ENCODE peak calls at places on chromosome 15, in five cellular contexts. W is AG04450, C is foreskin keratinocyte, L is substantia nigra, X is cardiac muscle cell. E is an unnamed sample.

GRCh38 chr15:77546050-77546501 is 86.6 kb downstream of the LINGO1 start:
- DNase-seq in X (peak), W (peak), C (peak), L (no peak), E (peak)

GRCh38 chr15:88015228-88015860 is 241.2 kb downstream of the NTRK3 start:
- DNase-seq in W (no peak), L (no peak), C (no peak), X (peak), E (no peak)

GRCh38 chr15:80949756-80950155 is 39.9 kb downstream of the MESD start:
- DNase-seq in C (no peak), X (no peak), L (no peak), W (no peak), E (no peak)

GRCh38 chr15:84764989-84765388 is 16.6 kb downstream of the ZNF592 start:
- DNase-seq in L (no peak), W (no peak), C (no peak), X (no peak), E (no peak)

GRCh38 chr15:78101423-78102105 is 9.2 kb downstream of the SH2D7 start:
- DNase-seq in C (no peak), W (no peak), L (no peak), X (no peak), E (no peak)

GRCh38 chr15:92449476-92449875 is 55.8 kb downstream of the ST8SIA2 start:
- DNase-seq in C (peak), X (no peak), W (no peak), L (no peak), E (no peak)

GRCh38 chr15:78988361-78988911 is 43.6 kb upstream of the CTSH start:
- DNase-seq in W (peak), X (no peak), C (peak), L (peak), E (peak)

GRCh38 chr15:77347197-77347596 is 72.7 kb downstream of the PEAK1 start:
- DNase-seq in X (no peak), W (no peak), C (no peak), L (no peak), E (no peak)

GRCh38 chr15:75751116-75751875 is 38.6 kb upstream of the CSPG4 start:
- DNase-seq in X (no peak), L (no peak), W (no peak), C (no peak), E (no peak)

GRCh38 chr15:67185621-67186225 is 68.7 kb downstream of the AAGAB start:
- DNase-seq in W (no peak), L (no peak), C (no peak), X (no peak), E (no peak)

GRCh38 chr15:75425966-75426500 is 25.5 kb downstream of the SIN3A start:
- DNase-seq in L (no peak), X (no peak), C (no peak), W (no peak), E (no peak)

GRCh38 chr15:46441294-46442062 is 806.6 kb downstream of the SQOR start:
- DNase-seq in C (peak), X (peak), L (no peak), W (no peak), E (peak)

GRCh38 chr15:25175033-25175788 is 220.4 kb downstream of the SNRPN start:
- DNase-seq in X (no peak), L (no peak), W (no peak), C (no peak), E (no peak)

GRCh38 chr15:75843618-75844610 is 667 bp downstream of the UBE2Q2 start:
- DNase-seq in X (peak), L (peak), C (peak), W (no peak), E (peak)

GRCh38 chr15:28984421-28985375 is 98.9 kb downstream of the APBA2 start:
- DNase-seq in W (peak), X (peak), C (no peak), L (peak), E (peak)

GRCh38 chr15:31267161-31268107 is 59.2 kb upstream of the KLF13 start:
- DNase-seq in C (no peak), L (no peak), X (no peak), W (no peak), E (peak)

GRCh38 chr15:95208988-95209387 is 977.6 kb downstream of the MCTP2 start:
- DNase-seq in L (no peak), C (no peak), X (no peak), W (no peak), E (no peak)

GRCh38 chr15:43230640-43231115 is 9.9 kb upstream of the EPB42 start:
- DNase-seq in C (no peak), W (no peak), L (no peak), X (no peak), E (no peak)

GRCh38 chr15:37028609-37029287 is 71.6 kb downstream of the MEIS2 start:
- DNase-seq in L (no peak), X (no peak), W (no peak), C (no peak), E (no peak)

GRCh38 chr15:45200799-45201556 is 13.2 kb upstream of the SHF start:
- DNase-seq in C (peak), L (peak), W (peak), X (peak), E (peak)

GRCh38 chr15:85723960-85724945 is 70.5 kb downstream of the KLHL25 start:
- DNase-seq in X (peak), C (no peak), W (no peak), L (no peak), E (no peak)

GRCh38 chr15:81899730-81900129 is 146.1 kb downstream of the MEX3B start:
- DNase-seq in C (no peak), W (no peak), L (no peak), X (no peak), E (no peak)

GRCh38 chr15:26314577-26314976 is 451.4 kb upstream of the ATP10A start:
- DNase-seq in W (no peak), X (no peak), C (no peak), L (no peak), E (no peak)

GRCh38 chr15:26311710-26312236 is 448.6 kb upstream of the ATP10A start:
- DNase-seq in L (no peak), W (no peak), C (no peak), X (no peak), E (no peak)
- H3K27ac ChIP-seq in L (no peak), W (no peak), C (no peak), X (no peak), E (no peak)

GRCh38 chr15:59244337-59244736 is 37.7 kb downstream of the LDHAL6B start:
- DNase-seq in W (no peak), C (no peak), L (no peak), X (no peak), E (no peak)
- H3K27ac ChIP-seq in W (no peak), C (no peak), L (no peak), X (no peak), E (no peak)

DNA sequence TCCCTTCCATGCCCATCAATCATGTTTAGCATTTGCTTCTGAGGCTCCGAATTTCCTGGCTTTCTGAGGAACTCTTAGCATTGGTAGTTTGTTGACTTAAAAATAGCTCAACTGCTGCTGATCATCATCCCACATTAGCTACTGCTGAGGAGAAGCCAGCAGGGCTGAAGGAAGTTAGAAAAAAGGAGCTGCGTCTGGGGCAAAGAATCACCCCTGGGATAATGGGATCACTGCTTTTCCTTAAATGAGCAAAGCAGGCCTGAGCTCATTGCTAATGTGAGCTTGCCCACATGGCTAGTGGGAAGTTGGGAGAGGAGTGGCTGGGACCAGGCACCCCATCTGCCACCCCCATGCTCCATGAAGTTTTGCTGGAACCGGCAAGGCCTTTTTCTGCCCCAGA is 39.7 kb downstream of the CYP19A1 start:
- DNase-seq in W (no peak), L (no peak), X (no peak), C (no peak), E (no peak)
- H3K27ac ChIP-seq in W (no peak), L (peak), X (no peak), C (no peak), E (no peak)

GRCh38 chr15:70854669-70854976 is 666 bp upstream of the LARP6 start:
- DNase-seq in L (no peak), C (peak), W (no peak), X (no peak), E (no peak)

GRCh38 chr15:70856177-70856883 is 2.4 kb upstream of the LARP6 start:
- DNase-seq in C (no peak), L (no peak), X (no peak), W (no peak), E (no peak)

GRCh38 chr15:70857547-70858265 is 3.7 kb upstream of the LARP6 start:
- DNase-seq in W (no peak), L (no peak), C (no peak), X (no peak), E (no peak)

GRCh38 chr15:70855764-70856163 is 1.8 kb upstream of the LARP6 start:
- DNase-seq in L (no peak), X (no peak), C (no peak), W (no peak), E (no peak)

GRCh38 chr15:70856884-70857546 is 3.1 kb upstream of the LARP6 start:
- DNase-seq in C (peak), L (no peak), X (no peak), W (peak), E (peak)
- H3K27ac ChIP-seq in C (peak), L (peak), X (no peak), W (peak), E (peak)

GRCh38 chr15:40806672-40807027 is 239 bp upstream of the ZFYVE19 start:
- DNase-seq in X (no peak), C (no peak), L (no peak), W (no peak), E (no peak)

GRCh38 chr15:40809051-40809450 is 1.8 kb upstream of the DNAJC17 start:
- DNase-seq in C (no peak), L (no peak), W (no peak), X (no peak), E (no peak)

GRCh38 chr15:40803688-40804087 is 3.2 kb upstream of the ZFYVE19 start:
- DNase-seq in L (no peak), W (no peak), X (no peak), C (no peak), E (no peak)

GRCh38 chr15:40807028-40807887 is at the start of the genes DNAJC17 and ZFYVE19:
- DNase-seq in L (peak), W (peak), X (peak), C (peak), E (peak)

DNA sequence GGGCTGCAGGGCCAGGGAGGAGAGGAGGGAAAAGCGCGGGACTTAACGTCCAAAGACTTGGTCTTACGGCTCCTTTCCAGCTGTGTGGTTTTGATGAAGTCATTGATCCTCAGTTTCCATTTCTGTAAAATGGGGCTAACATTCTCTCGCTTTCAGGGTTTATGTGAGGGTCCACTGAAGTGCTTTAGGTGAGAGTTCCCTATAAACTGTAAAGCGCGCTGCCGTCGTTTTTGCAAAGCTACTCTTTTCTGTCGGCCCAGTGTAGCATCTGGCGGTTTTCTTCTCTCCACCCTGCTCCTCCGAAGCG is 568 bp upstream of the DNAJC17 start:
- DNase-seq in C (no peak), X (no peak), W (no peak), L (no peak), E (no peak)
- H3K27ac ChIP-seq in C (no peak), X (no peak), W (no peak), L (peak), E (no peak)

GRCh38 chr15:68366314-68366713 is 65.6 kb downstream of the ITGA11 start:
- DNase-seq in W (no peak), C (no peak), X (peak), L (no peak), E (no peak)

GRCh38 chr15:68365140-68365745 is 66.7 kb downstream of the ITGA11 start:
- DNase-seq in X (no peak), C (no peak), L (no peak), W (no peak), E (no peak)

GRCh38 chr15:68367226-68367625 is 64.7 kb downstream of the ITGA11 start:
- DNase-seq in L (no peak), W (no peak), C (no peak), X (no peak), E (no peak)

GRCh38 chr15:68364660-68365035 is 67.3 kb downstream of the ITGA11 start:
- DNase-seq in W (no peak), L (no peak), X (no peak), C (no peak), E (no peak)

GRCh38 chr15:68365770-68366169 is 66.2 kb downstream of the ITGA11 start:
- DNase-seq in L (no peak), X (no peak), W (no peak), C (no peak), E (no peak)
- H3K27ac ChIP-seq in L (no peak), X (no peak), W (no peak), C (no peak), E (no peak)

GRCh38 chr15:64153480-64154367 is 2.2 kb downstream of the SNX22 start:
- DNase-seq in L (peak), C (peak), W (peak), X (peak), E (peak)

GRCh38 chr15:64150236-64150578 is 1.3 kb upstream of the SNX22 start:
- DNase-seq in X (peak), C (no peak), W (no peak), L (peak), E (no peak)

GRCh38 chr15:64151727-64152506 is at the start of gene SNX22:
- DNase-seq in L (no peak), X (peak), C (no peak), W (no peak), E (no peak)

GRCh38 chr15:64149424-64150235 is 1.9 kb upstream of the SNX22 start:
- DNase-seq in X (no peak), W (no peak), L (no peak), C (no peak), E (no peak)

DNA sequence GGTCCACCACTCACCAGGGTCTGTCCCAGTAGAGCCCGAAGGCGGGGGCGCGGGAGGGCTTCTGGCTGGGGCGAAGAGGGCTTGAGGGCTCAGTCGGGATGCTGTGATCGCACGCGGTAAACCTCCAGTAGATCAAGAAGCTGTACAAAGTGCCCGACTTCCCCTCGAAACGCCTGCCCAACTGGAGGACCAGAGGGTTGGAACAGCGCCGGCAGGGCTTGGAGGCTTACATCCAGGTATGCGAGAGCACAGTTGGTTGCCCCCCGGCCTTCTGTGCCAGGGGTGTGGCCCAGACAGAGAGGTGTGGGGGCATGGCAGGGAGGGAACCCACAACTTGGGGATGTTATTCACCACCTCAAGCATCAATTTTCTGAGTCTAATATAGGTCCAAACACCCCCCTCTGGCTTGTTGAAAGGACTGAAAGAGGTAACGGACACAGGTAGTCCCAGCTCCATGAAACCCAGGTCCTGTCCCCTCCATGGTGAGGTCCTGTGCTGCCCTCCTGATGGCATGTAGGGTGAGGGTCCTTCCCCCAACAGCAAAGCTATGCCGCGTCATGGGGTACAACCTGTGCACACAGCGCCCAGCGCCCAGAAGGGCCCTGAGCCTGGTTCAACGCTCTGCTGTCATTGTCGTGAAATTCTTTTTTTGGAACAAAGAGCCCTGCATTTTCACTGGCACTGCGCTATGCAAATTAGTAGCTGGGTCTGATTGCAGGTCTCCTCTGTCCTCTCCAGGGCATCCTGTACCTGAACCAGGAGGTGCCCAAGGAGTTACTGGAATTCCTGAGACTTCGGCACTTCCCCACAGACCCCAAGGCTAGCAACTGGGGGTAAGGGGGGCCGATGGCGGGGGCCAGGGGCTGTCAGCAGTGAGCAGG is 1.2 kb downstream of the SNX22 start:
- DNase-seq in W (no peak), L (no peak), X (no peak), C (no peak), E (no peak)
- H3K27ac ChIP-seq in W (no peak), L (peak), X (no peak), C (no peak), E (no peak)

E was measured in SJSA1.